ENCODE peak calls at places on chromosomes 4 and X, in eight cellular contexts. S is CD8-positive, alpha-beta T cell; L is IMR-90; O is suprapubic skin; P is mucosa of descending colon; E is fibroblast of pulmonary artery; G is astrocyte; Y is brain microvascular endothelial cell. K is an unnamed sample.

GRCh38 chr4:125432078-125432477 is 117.3 kb downstream of the FAT4 start:
- DNase-seq in S (no peak), L (peak), O (no peak), P (no peak), E (peak), G (peak), Y (peak), K (peak)

GRCh38 chr4:107164962-107165361 is 128.8 kb upstream of the DKK2 start:
- DNase-seq in S (no peak), L (no peak), O (no peak), P (no peak), E (no peak), G (no peak), Y (no peak), K (no peak)

GRCh38 chr4:113834302-113834701 is 72.8 kb upstream of the CAMK2D start:
- DNase-seq in S (no peak), L (no peak), O (no peak), P (no peak), E (no peak), G (no peak), Y (no peak), K (no peak)

GRCh38 chr4:36280555-36280954 is 861 bp upstream of the DTHD1 start:
- DNase-seq in S (no peak), L (no peak), O (no peak), P (no peak), E (no peak), G (no peak), Y (no peak), K (no peak)

GRCh38 chr4:3291969-3292570 is 751 bp upstream of the RGS12 start:
- DNase-seq in S (no peak), L (no peak), O (peak), P (peak), E (peak), G (peak), Y (no peak), K (peak)

GRCh38 chr4:146367347-146367746 is 153.0 kb downstream of the REELD1 start:
- DNase-seq in S (no peak), L (no peak), O (no peak), P (no peak), E (no peak), G (no peak), Y (no peak), K (no peak)

GRCh38 chr4:169899295-169899694 is 126.9 kb downstream of the MFAP3L start:
- DNase-seq in S (no peak), L (no peak), O (no peak), P (no peak), E (no peak), G (peak), Y (peak), K (no peak)

GRCh38 chrX:11437642-11438379 is 144.6 kb downstream of the AMELX start:
- DNase-seq in S (no peak), L (peak), O (no peak), P (no peak), E (peak), G (peak), Y (peak), K (peak)

GRCh38 chrX:133437356-133437755 is 22.1 kb upstream of the GPC4 start:
- DNase-seq in S (no peak), L (no peak), O (no peak), P (no peak), E (no peak), G (no peak), Y (no peak), K (no peak)

GRCh38 chr4:89765966-89766365 is 71.0 kb downstream of the SNCA start:
- DNase-seq in S (no peak), L (peak), O (no peak), P (no peak), E (peak), G (peak), Y (peak), K (peak)

GRCh38 chr4:165873298-165874071 is 448 bp downstream of the TLL1 start:
- DNase-seq in S (no peak), L (no peak), O (peak), P (no peak), E (peak), G (peak), Y (no peak), K (peak)

GRCh38 chrX:153245288-153245731 is 66.2 kb downstream of the MAGEA1 start:
- DNase-seq in S (no peak), L (no peak), O (no peak), P (no peak), E (no peak), G (no peak), Y (no peak), K (no peak)

GRCh38 chrX:77415161-77415560 is 32.0 kb upstream of the FGF16 start:
- DNase-seq in S (no peak), L (no peak), O (no peak), P (no peak), E (peak), G (no peak), Y (no peak), K (peak)

GRCh38 chr4:138681000-138681604 is 334.5 kb upstream of the NOCT start:
- DNase-seq in S (peak), L (peak), O (peak), P (no peak), E (peak), G (no peak), Y (peak), K (peak)

GRCh38 chr4:148651991-148652390 is 209.8 kb upstream of the NR3C2 start:
- DNase-seq in S (no peak), L (no peak), O (no peak), P (no peak), E (no peak), G (no peak), Y (no peak), K (no peak)

GRCh38 chrX:40931921-40932320 is 153.3 kb upstream of the USP9X start:
- DNase-seq in S (no peak), L (no peak), O (no peak), P (no peak), E (peak), G (no peak), Y (no peak), K (peak)

GRCh38 chrX:16739574-16739973 is 20.2 kb downstream of the SYAP1 start:
- DNase-seq in S (no peak), L (no peak), O (no peak), P (no peak), E (no peak), G (no peak), Y (no peak), K (peak)

GRCh38 chr4:89788243-89789072 is 48.5 kb downstream of the SNCA start:
- DNase-seq in S (no peak), L (peak), O (no peak), P (no peak), E (peak), G (peak), Y (peak), K (peak)

GRCh38 chr4:38132140-38132673 is 172.0 kb downstream of the PTTG2 start:
- DNase-seq in S (peak), L (peak), O (peak), P (no peak), E (peak), G (peak), Y (peak), K (peak)

GRCh38 chrX:40773809-40774208 is 38.5 kb upstream of the MED14 start:
- DNase-seq in S (no peak), L (peak), O (no peak), P (no peak), E (peak), G (peak), Y (peak), K (peak)

GRCh38 chrX:49999048-49999447 is 76.7 kb downstream of the CLCN5 start:
- DNase-seq in S (no peak), L (no peak), O (no peak), P (no peak), E (no peak), G (no peak), Y (no peak), K (no peak)

GRCh38 chrX:34300871-34301270 is 168.8 kb upstream of the FAM47A start:
- DNase-seq in S (no peak), L (peak), O (no peak), P (no peak), E (peak), G (peak), Y (peak), K (no peak)

GRCh38 chr4:185718578-185719492 is 93.2 kb downstream of the SORBS2 start:
- DNase-seq in S (no peak), L (no peak), O (no peak), P (no peak), E (no peak), G (no peak), Y (no peak), K (no peak)

GRCh38 chrX:154715825-154716224 is 35.1 kb downstream of the GAB3 start:
- DNase-seq in S (no peak), L (no peak), O (no peak), P (no peak), E (no peak), G (no peak), Y (no peak), K (no peak)

GRCh38 chr4:15982833-15983528 is 20.0 kb upstream of the FGFBP2 start:
- DNase-seq in S (no peak), L (peak), O (no peak), P (no peak), E (no peak), G (peak), Y (peak), K (no peak)

GRCh38 chrX:154793084-154793483 is 12.2 kb downstream of the MPP1 start:
- DNase-seq in S (no peak), L (no peak), O (no peak), P (no peak), E (no peak), G (no peak), Y (no peak), K (no peak)

GRCh38 chr4:8580321-8581093 is at the start of gene GPR78:
- DNase-seq in S (no peak), L (peak), O (no peak), P (peak), E (peak), G (peak), Y (peak), K (peak)

GRCh38 chr4:72954811-72955210 is 114.7 kb downstream of the COX18 start:
- DNase-seq in S (no peak), L (no peak), O (no peak), P (no peak), E (peak), G (peak), Y (no peak), K (no peak)

GRCh38 chr4:72948080-72948479 is 121.4 kb downstream of the COX18 start:
- DNase-seq in S (no peak), L (no peak), O (no peak), P (no peak), E (no peak), G (no peak), Y (no peak), K (no peak)

GRCh38 chr4:72945719-72946336 is 123.7 kb downstream of the COX18 start:
- DNase-seq in S (no peak), L (no peak), O (no peak), P (no peak), E (no peak), G (no peak), Y (no peak), K (no peak)

GRCh38 chr4:72951628-72952027 is 117.9 kb downstream of the COX18 start:
- DNase-seq in S (no peak), L (no peak), O (no peak), P (no peak), E (no peak), G (peak), Y (no peak), K (no peak)

DNA sequence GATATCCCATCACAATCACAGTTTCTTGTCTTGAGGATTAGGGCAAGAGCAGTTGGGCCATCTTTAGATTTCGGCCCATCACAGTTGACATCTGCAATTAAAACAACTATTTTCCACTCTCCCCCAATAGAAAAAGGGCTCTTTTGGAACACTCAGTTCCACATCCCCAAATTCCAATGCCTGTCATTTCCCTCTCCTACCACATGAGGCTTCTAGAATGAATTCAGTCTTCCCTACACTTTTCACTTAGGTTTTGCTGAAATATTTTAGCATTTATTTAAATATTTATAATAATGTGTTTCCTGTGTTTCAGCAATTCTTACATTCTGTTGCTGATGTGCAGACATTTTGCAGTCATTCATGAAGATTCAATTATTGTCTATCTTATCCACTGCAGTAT is 118.4 kb downstream of the COX18 start:
- DNase-seq in S (no peak), L (no peak), O (no peak), P (no peak), E (peak), G (no peak), Y (no peak), K (no peak)
- TF ChIP-seq CTCF in S (no peak), L (peak), O (no peak), P (no peak), E (peak), G (peak), Y (peak), K (peak)

DNA sequence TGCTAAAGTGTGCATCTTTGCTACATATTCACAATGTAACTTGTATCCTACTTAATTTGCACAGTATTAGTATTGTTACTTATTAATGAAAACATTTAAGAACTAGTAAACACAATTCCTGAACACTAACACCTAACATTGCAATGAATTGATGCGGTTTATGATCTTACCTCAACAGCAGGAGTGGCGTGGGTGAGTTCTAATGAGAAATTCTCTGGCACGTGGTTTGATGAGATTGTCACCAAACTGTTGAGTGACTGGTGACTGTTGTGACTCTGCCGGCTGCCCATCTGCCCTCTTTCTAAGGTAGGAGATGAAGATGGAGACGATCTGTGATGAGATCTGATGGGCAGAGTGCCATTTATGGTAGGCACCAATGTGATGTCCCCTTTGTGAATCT is 2.9 kb downstream of the PCDH18 start:
- DNase-seq in S (no peak), L (no peak), O (no peak), P (no peak), E (no peak), G (no peak), Y (no peak), K (no peak)
- H3K4me3 ChIP-seq in S (no peak), L (peak), O (peak), P (no peak), E (peak), G (peak), Y (peak), K (peak)

GRCh38 chr4:98476891-98477290 is 181.5 kb downstream of the TSPAN5 start:
- DNase-seq in S (no peak), L (no peak), O (no peak), P (no peak), E (no peak), G (no peak), Y (no peak), K (no peak)

GRCh38 chr4:98470831-98471230 is 187.6 kb downstream of the TSPAN5 start:
- DNase-seq in S (no peak), L (no peak), O (no peak), P (no peak), E (no peak), G (peak), Y (peak), K (no peak)

GRCh38 chr4:98470366-98470765 is 188.0 kb downstream of the TSPAN5 start:
- DNase-seq in S (no peak), L (no peak), O (no peak), P (no peak), E (no peak), G (no peak), Y (no peak), K (no peak)

GRCh38 chr4:98473046-98473445 is 185.4 kb downstream of the TSPAN5 start:
- DNase-seq in S (no peak), L (peak), O (no peak), P (no peak), E (peak), G (no peak), Y (no peak), K (no peak)

GRCh38 chr4:98474408-98474844 is 184.0 kb downstream of the TSPAN5 start:
- DNase-seq in S (no peak), L (peak), O (no peak), P (no peak), E (peak), G (peak), Y (peak), K (peak)
- TF ChIP-seq CTCF in S (no peak), L (no peak), O (no peak), P (no peak), E (no peak), G (no peak), Y (no peak), K (no peak)

GRCh38 chr4:108758498-108758897 is 4.4 kb downstream of the ETNPPL start:
- DNase-seq in S (no peak), L (no peak), O (no peak), P (no peak), E (no peak), G (no peak), Y (no peak), K (no peak)

GRCh38 chr4:108766058-108766457 is 3.2 kb upstream of the ETNPPL start:
- DNase-seq in S (no peak), L (no peak), O (no peak), P (no peak), E (no peak), G (no peak), Y (no peak), K (no peak)

GRCh38 chr4:108762559-108763225 is at the start of gene ETNPPL:
- DNase-seq in S (peak), L (no peak), O (no peak), P (no peak), E (peak), G (no peak), Y (no peak), K (peak)

GRCh38 chr4:108763981-108764380 is 1.1 kb upstream of the ETNPPL start:
- DNase-seq in S (no peak), L (no peak), O (no peak), P (no peak), E (no peak), G (no peak), Y (no peak), K (no peak)

GRCh38 chr4:108763226-108763593 is 357 bp upstream of the ETNPPL start:
- DNase-seq in S (no peak), L (no peak), O (no peak), P (no peak), E (peak), G (no peak), Y (no peak), K (no peak)
- H3K4me3 ChIP-seq in S (peak), L (peak), O (peak), P (no peak), E (peak), G (peak), Y (peak), K (peak)

GRCh38 chrX:29229802-29230201 is 642.6 kb downstream of the IL1RAPL1 start:
- DNase-seq in S (no peak), L (peak), O (no peak), P (no peak), E (no peak), G (peak), Y (no peak), K (peak)

GRCh38 chrX:29233592-29234179 is 646.4 kb downstream of the IL1RAPL1 start:
- DNase-seq in S (no peak), L (no peak), O (no peak), P (no peak), E (no peak), G (no peak), Y (no peak), K (no peak)

DNA sequence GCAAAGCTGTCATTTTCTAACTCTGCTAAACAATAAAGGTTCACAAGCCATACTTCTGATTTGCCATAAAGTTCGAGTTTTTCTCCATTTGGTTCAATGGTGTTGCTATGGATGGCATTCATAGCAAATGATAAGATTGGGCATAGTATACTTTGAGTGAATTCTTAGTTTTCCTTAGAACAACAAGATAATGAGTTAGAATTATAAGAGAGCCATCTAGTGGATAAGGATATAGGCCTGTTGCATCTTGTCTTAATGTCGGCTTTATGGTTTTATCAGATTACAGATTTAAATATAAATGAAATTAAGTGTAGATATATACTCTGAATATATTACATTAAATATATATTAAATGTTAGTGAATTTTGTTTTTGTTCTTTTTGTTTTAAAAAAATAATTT is 644.6 kb downstream of the IL1RAPL1 start:
- DNase-seq in S (no peak), L (peak), O (no peak), P (no peak), E (peak), G (no peak), Y (no peak), K (peak)
- TF ChIP-seq CTCF in S (no peak), L (peak), O (no peak), P (no peak), E (peak), G (peak), Y (peak), K (peak)

DNA sequence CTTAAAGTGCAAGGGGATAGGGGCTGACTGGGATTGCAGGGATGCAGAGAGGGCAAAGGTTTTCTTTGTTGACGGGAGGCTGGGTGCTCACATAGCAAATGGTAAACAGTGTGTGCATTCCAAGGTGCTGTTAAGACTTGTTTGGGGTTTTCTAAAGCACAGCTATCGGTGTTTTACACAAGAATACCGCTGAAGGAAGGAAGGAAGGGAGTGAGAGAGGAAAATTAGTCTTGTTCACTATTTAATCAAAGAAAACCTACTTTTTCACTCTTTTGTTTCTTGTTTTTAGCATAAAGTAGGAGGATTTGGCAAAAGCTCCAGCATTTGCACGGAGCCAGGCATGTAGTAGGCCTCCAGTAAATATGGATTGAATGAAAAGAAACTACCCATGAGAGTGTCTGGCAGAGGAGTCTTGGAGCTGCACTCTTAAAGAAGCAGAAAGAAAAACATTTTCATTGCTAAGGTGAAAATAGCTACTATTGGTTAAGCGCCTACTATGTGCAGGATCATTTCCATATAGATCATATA is 99.7 kb downstream of the FIP1L1 start:
- DNase-seq in S (no peak), L (peak), O (no peak), P (no peak), E (no peak), G (no peak), Y (no peak), K (no peak)
- H3K4me3 ChIP-seq in S (no peak), L (no peak), O (no peak), P (no peak), E (no peak), G (peak), Y (no peak), K (no peak)

GRCh38 chr4:163048447-163048846 is 118.2 kb downstream of the NAF1 start:
- DNase-seq in S (no peak), L (peak), O (no peak), P (no peak), E (peak), G (peak), Y (peak), K (no peak)
- TF ChIP-seq CTCF in S (no peak), L (peak), O (peak), P (no peak), E (peak), G (peak), Y (peak), K (peak)

DNA sequence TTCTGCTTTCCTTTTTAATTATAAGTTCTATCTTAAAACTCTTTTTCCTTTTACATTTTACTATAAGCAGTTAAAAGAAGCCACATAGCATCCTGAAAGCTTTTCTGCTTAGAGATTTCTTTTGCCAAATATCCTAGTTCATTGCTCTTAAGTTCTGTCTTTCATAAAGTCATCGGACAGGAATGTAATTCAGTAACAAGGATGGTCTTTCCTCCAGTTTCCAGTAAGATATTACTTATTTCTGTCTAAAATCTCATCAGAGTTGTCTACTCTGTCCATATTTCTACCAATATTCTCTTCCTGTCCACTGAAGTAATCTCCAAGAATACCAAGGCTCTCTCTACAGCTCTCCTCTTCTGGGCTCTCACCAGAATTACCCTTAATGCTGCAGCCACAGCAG is 37.5 kb upstream of the ADH1C start:
- DNase-seq in S (no peak), L (peak), O (no peak), P (no peak), E (peak), G (peak), Y (no peak), K (peak)
- H3K4me3 ChIP-seq in S (no peak), L (no peak), O (no peak), P (no peak), E (no peak), G (no peak), Y (no peak), K (no peak)

K was measured in foreskin fibroblast.